ENCODE peak calls at places on chromosomes 11 and 22, in six cellular contexts. One of them, this sample, is unnamed. For H3K36me3, the result is how much of the 10 kb centered on the place peaks cover.

GRCh38 chr22:31248138-31248745 is 36.1 kb downstream of the LIMK2 start:
- DNase-seq in astrocyte: peak
- DNase-seq in GM23338: peak
- DNase-seq in GM06990: no peak
- DNase-seq in ovary: peak
- DNase-seq in mucosa of descending colon: peak
- DNase-seq in this sample: peak

GRCh38 chr11:122538060-122538459 is 117.5 kb upstream of the UBASH3B start:
- DNase-seq in astrocyte: no peak
- DNase-seq in GM23338: no peak
- DNase-seq in GM06990: no peak
- DNase-seq in ovary: no peak
- DNase-seq in mucosa of descending colon: no peak
- DNase-seq in this sample: no peak

GRCh38 chr11:10255388-10256125 is 38.5 kb downstream of the SBF2 start:
- DNase-seq in astrocyte: no peak
- DNase-seq in GM23338: no peak
- DNase-seq in GM06990: no peak
- DNase-seq in ovary: no peak
- DNase-seq in mucosa of descending colon: no peak
- DNase-seq in this sample: no peak

GRCh38 chr22:38710866-38711265 is 5.1 kb downstream of the GTPBP1 start:
- DNase-seq in astrocyte: no peak
- DNase-seq in GM23338: no peak
- DNase-seq in GM06990: no peak
- DNase-seq in ovary: no peak
- DNase-seq in mucosa of descending colon: no peak
- DNase-seq in this sample: no peak

GRCh38 chr22:46905834-46906233 is 143.4 kb downstream of the TBC1D22A start:
- DNase-seq in astrocyte: no peak
- DNase-seq in GM23338: no peak
- DNase-seq in GM06990: no peak
- DNase-seq in ovary: no peak
- DNase-seq in mucosa of descending colon: no peak
- DNase-seq in this sample: no peak

GRCh38 chr22:45692549-45692948 is 20.9 kb downstream of the ATXN10 start:
- DNase-seq in astrocyte: peak
- DNase-seq in GM23338: no peak
- DNase-seq in GM06990: no peak
- DNase-seq in ovary: no peak
- DNase-seq in mucosa of descending colon: no peak
- DNase-seq in this sample: no peak

GRCh38 chr11:5818245-5818865 is 9.6 kb downstream of the OR52N2 start:
- DNase-seq in astrocyte: no peak
- DNase-seq in GM23338: no peak
- DNase-seq in GM06990: peak
- DNase-seq in ovary: no peak
- DNase-seq in mucosa of descending colon: no peak
- DNase-seq in this sample: no peak

GRCh38 chr22:39915295-39915726 is 14.4 kb downstream of the GRAP2 start:
- DNase-seq in astrocyte: no peak
- DNase-seq in GM23338: no peak
- DNase-seq in GM06990: no peak
- DNase-seq in ovary: no peak
- DNase-seq in mucosa of descending colon: no peak
- DNase-seq in this sample: no peak

GRCh38 chr22:27220349-27220748 is 563.0 kb downstream of the MIAT start:
- DNase-seq in astrocyte: peak
- DNase-seq in GM23338: no peak
- DNase-seq in GM06990: no peak
- DNase-seq in ovary: no peak
- DNase-seq in mucosa of descending colon: no peak
- DNase-seq in this sample: peak

GRCh38 chr11:37560346-37560745 is 962.3 kb upstream of the RAG2 start:
- DNase-seq in astrocyte: peak
- DNase-seq in GM23338: no peak
- DNase-seq in GM06990: no peak
- DNase-seq in ovary: no peak
- DNase-seq in mucosa of descending colon: no peak
- DNase-seq in this sample: no peak

GRCh38 chr11:113147249-113147648 is 167.1 kb upstream of the TTC12 start:
- DNase-seq in astrocyte: no peak
- DNase-seq in GM23338: peak
- DNase-seq in GM06990: no peak
- DNase-seq in ovary: no peak
- DNase-seq in mucosa of descending colon: no peak
- DNase-seq in this sample: no peak

GRCh38 chr11:117019871-117020270 is 78.4 kb downstream of the SIK3 start:
- DNase-seq in astrocyte: no peak
- DNase-seq in GM23338: no peak
- DNase-seq in GM06990: no peak
- DNase-seq in ovary: no peak
- DNase-seq in mucosa of descending colon: no peak
- DNase-seq in this sample: no peak

GRCh38 chr11:19080579-19080993 is 20.1 kb upstream of the MRGPRX2 start:
- DNase-seq in astrocyte: peak
- DNase-seq in GM23338: no peak
- DNase-seq in GM06990: no peak
- DNase-seq in ovary: no peak
- DNase-seq in mucosa of descending colon: no peak
- DNase-seq in this sample: peak

GRCh38 chr11:57200937-57201336 is 19.2 kb downstream of the LRRC55 start:
- DNase-seq in astrocyte: no peak
- DNase-seq in GM23338: no peak
- DNase-seq in GM06990: no peak
- DNase-seq in ovary: no peak
- DNase-seq in mucosa of descending colon: no peak
- DNase-seq in this sample: no peak

GRCh38 chr11:118198370-118198769 is 21.9 kb upstream of the SCN2B start:
- DNase-seq in astrocyte: peak
- DNase-seq in GM23338: peak
- DNase-seq in GM06990: peak
- DNase-seq in ovary: peak
- DNase-seq in mucosa of descending colon: peak
- DNase-seq in this sample: no peak

GRCh38 chr11:11347583-11347982 is 5.5 kb downstream of the CSNK2A3 start:
- DNase-seq in astrocyte: no peak
- DNase-seq in GM23338: no peak
- DNase-seq in GM06990: no peak
- DNase-seq in ovary: peak
- DNase-seq in mucosa of descending colon: no peak
- DNase-seq in this sample: no peak

GRCh38 chr22:45235101-45235777 is 5.5 kb downstream of the KIAA0930 start:
- DNase-seq in astrocyte: no peak
- DNase-seq in GM23338: no peak
- DNase-seq in GM06990: peak
- DNase-seq in ovary: no peak
- DNase-seq in mucosa of descending colon: peak
- DNase-seq in this sample: no peak

DNA sequence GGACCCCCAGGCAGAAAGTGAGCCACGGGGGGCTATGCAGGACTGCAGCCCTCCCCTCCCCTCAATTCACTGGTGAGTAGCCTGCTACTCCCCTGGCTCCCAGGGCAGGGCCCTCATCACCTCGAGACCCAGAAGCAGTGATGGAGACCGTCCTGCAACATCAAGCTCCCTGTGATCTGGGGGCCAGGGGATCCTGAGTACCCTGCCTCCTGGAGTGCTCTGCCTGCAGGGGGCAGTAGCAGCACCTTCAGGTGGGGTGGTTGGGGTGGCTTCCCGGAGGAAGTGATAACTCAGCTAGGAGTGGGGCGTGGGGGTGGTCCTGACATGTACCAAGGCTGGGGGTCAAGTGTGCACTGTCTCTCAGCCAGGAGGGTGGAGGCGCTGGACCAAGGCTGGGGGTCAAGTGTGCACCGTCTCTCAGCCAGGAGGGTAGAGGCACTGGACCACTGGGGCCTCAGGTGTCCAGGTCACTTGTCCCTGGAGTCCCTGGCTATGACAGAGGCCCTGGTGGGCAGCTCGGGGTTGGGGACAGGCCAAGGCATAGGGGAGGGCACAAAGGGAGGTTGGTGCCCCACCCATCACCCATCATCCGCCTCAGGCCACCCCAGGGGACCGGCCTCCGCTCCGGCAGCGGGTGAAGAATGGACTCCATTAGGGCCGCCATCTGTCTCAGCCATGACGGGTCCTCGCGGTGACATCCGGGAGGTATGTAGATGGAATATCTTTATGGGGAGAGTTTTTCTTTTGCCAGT is 9.4 kb downstream of the RTN4R start:
- DNase-seq in astrocyte: no peak
- DNase-seq in GM23338: peak
- DNase-seq in GM06990: no peak
- DNase-seq in ovary: no peak
- DNase-seq in mucosa of descending colon: no peak
- DNase-seq in this sample: no peak
- TF ChIP-seq CTCF in astrocyte: peak
- TF ChIP-seq CTCF in GM23338: peak
- TF ChIP-seq CTCF in GM06990: peak
- TF ChIP-seq CTCF in ovary: no peak
- TF ChIP-seq CTCF in mucosa of descending colon: peak
- TF ChIP-seq CTCF in this sample: peak

GRCh38 chr11:130891326-130891725 is 25.0 kb downstream of the SNX19 start:
- DNase-seq in astrocyte: peak
- DNase-seq in GM23338: no peak
- DNase-seq in GM06990: no peak
- DNase-seq in ovary: no peak
- DNase-seq in mucosa of descending colon: no peak
- DNase-seq in this sample: no peak

GRCh38 chr11:130886704-130887103 is 29.6 kb downstream of the SNX19 start:
- DNase-seq in astrocyte: no peak
- DNase-seq in GM23338: no peak
- DNase-seq in GM06990: no peak
- DNase-seq in ovary: no peak
- DNase-seq in mucosa of descending colon: no peak
- DNase-seq in this sample: no peak

GRCh38 chr11:130890039-130890745 is 26.1 kb downstream of the SNX19 start:
- DNase-seq in astrocyte: no peak
- DNase-seq in GM23338: no peak
- DNase-seq in GM06990: no peak
- DNase-seq in ovary: no peak
- DNase-seq in mucosa of descending colon: no peak
- DNase-seq in this sample: no peak

GRCh38 chr11:130892847-130893246 is 23.4 kb downstream of the SNX19 start:
- DNase-seq in astrocyte: no peak
- DNase-seq in GM23338: peak
- DNase-seq in GM06990: no peak
- DNase-seq in ovary: no peak
- DNase-seq in mucosa of descending colon: no peak
- DNase-seq in this sample: no peak

DNA sequence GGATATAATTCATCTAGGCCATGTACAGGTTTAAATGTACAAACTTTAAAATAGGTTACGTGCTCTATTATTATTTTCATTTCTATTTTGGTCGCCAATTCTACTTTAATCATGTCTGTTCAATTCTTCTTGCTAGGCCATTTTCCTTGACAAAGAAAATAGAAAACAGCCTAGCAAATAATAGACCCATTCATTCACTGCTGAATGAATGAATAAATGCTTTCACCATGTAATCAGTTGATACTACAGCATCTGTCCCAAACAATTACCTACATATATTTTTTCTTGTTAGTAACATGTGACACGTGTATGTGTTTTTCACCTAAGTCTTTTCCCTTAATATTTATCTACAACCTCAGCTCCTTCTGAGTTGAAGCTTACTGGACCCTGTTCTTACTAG is 27.5 kb downstream of the SNX19 start:
- DNase-seq in astrocyte: no peak
- DNase-seq in GM23338: no peak
- DNase-seq in GM06990: no peak
- DNase-seq in ovary: no peak
- DNase-seq in mucosa of descending colon: no peak
- DNase-seq in this sample: no peak
- H3K36me3 ChIP-seq in astrocyte: under half
- H3K36me3 ChIP-seq in GM23338: under half
- H3K36me3 ChIP-seq in GM06990: under half
- H3K36me3 ChIP-seq in ovary: under half
- H3K36me3 ChIP-seq in mucosa of descending colon: under half
- H3K36me3 ChIP-seq in this sample: under half

GRCh38 chr11:1523077-1523476 is 36.5 kb upstream of the MOB2 start:
- DNase-seq in astrocyte: no peak
- DNase-seq in GM23338: no peak
- DNase-seq in GM06990: no peak
- DNase-seq in ovary: no peak
- DNase-seq in mucosa of descending colon: no peak
- DNase-seq in this sample: no peak

GRCh38 chr11:1520987-1521349 is 34.4 kb upstream of the MOB2 start:
- DNase-seq in astrocyte: no peak
- DNase-seq in GM23338: no peak
- DNase-seq in GM06990: no peak
- DNase-seq in ovary: no peak
- DNase-seq in mucosa of descending colon: no peak
- DNase-seq in this sample: no peak

GRCh38 chr11:1520209-1520986 is 33.8 kb upstream of the MOB2 start:
- DNase-seq in astrocyte: no peak
- DNase-seq in GM23338: no peak
- DNase-seq in GM06990: no peak
- DNase-seq in ovary: no peak
- DNase-seq in mucosa of descending colon: peak
- DNase-seq in this sample: no peak

GRCh38 chr11:1522081-1522424 is 35.5 kb upstream of the MOB2 start:
- DNase-seq in astrocyte: no peak
- DNase-seq in GM23338: no peak
- DNase-seq in GM06990: no peak
- DNase-seq in ovary: no peak
- DNase-seq in mucosa of descending colon: no peak
- DNase-seq in this sample: no peak

DNA sequence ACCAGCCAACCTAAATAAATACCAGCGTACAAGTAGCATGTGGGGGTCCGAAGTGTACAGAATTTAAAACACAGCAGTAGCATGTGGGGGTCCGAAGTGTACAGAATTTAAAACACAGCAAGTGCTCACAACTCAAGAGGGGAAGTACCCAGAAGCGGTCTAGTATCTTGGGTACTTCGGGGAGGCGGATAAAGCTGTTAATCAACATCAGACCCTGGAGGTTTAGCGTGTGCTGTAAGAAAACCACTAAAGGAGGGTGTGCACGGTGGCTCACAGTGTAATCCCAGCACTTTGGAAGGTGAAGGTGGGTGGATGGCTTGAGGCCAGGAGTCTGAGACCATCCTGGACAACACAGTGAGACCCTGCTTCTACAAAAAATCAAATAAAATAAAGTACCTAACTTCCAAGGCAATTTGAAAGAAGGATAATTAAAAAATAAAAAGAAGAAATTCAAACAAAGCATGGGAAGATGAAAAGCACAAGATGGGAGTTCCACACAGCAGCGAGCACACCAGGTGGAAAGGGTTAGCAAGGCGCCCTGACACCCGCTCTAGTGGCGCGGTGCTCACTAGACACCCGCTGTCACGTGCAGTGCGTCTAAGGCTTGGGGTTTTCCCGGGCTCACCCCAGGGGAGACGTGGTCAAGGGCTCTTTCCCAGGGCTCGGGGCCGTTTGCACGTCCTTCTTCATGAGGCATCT is 35.0 kb upstream of the MOB2 start:
- DNase-seq in astrocyte: no peak
- DNase-seq in GM23338: no peak
- DNase-seq in GM06990: peak
- DNase-seq in ovary: no peak
- DNase-seq in mucosa of descending colon: no peak
- DNase-seq in this sample: no peak
- H3K4me3 ChIP-seq in astrocyte: no peak
- H3K4me3 ChIP-seq in GM23338: no peak
- H3K4me3 ChIP-seq in GM06990: peak
- H3K4me3 ChIP-seq in ovary: no peak
- H3K4me3 ChIP-seq in mucosa of descending colon: no peak
- H3K4me3 ChIP-seq in this sample: no peak

GRCh38 chr11:107969219-107969618 is 39.5 kb upstream of the CUL5 start:
- DNase-seq in astrocyte: no peak
- DNase-seq in GM23338: peak
- DNase-seq in GM06990: no peak
- DNase-seq in ovary: no peak
- DNase-seq in mucosa of descending colon: no peak
- DNase-seq in this sample: no peak
- TF ChIP-seq CTCF in astrocyte: no peak
- TF ChIP-seq CTCF in GM23338: peak
- TF ChIP-seq CTCF in GM06990: no peak
- TF ChIP-seq CTCF in ovary: no peak
- TF ChIP-seq CTCF in mucosa of descending colon: no peak
- TF ChIP-seq CTCF in this sample: no peak